ENCODE peak calls at places on chromosomes 11 and 22, in seven cellular contexts. One of them, this sample, is unnamed.

GRCh38 chr22:33897621-33897910 is 22.7 kb downstream of the LARGE1 start:
- DNase-seq in upper lobe of right lung: no peak
- DNase-seq in lower leg skin: no peak
- DNase-seq in cardiac muscle cell: no peak
- DNase-seq in esophagus squamous epithelium: no peak
- DNase-seq in foreskin fibroblast: no peak
- DNase-seq in cardiac fibroblast: no peak
- DNase-seq in this sample: no peak

GRCh38 chr11:74871037-74871436 is 77.9 kb downstream of the XRRA1 start:
- DNase-seq in upper lobe of right lung: no peak
- DNase-seq in lower leg skin: no peak
- DNase-seq in cardiac muscle cell: no peak
- DNase-seq in esophagus squamous epithelium: no peak
- DNase-seq in foreskin fibroblast: no peak
- DNase-seq in cardiac fibroblast: no peak
- DNase-seq in this sample: no peak

GRCh38 chr11:128599729-128600128 is 12.4 kb upstream of the ETS1 start:
- DNase-seq in upper lobe of right lung: no peak
- DNase-seq in lower leg skin: no peak
- DNase-seq in cardiac muscle cell: no peak
- DNase-seq in esophagus squamous epithelium: no peak
- DNase-seq in foreskin fibroblast: peak; percentile 50
- DNase-seq in cardiac fibroblast: no peak
- DNase-seq in this sample: no peak

GRCh38 chr11:46845740-46846509 is at the start of gene CKAP5:
- DNase-seq in upper lobe of right lung: peak; percentile 95
- DNase-seq in lower leg skin: peak; percentile 98
- DNase-seq in cardiac muscle cell: peak; percentile 95
- DNase-seq in esophagus squamous epithelium: peak; percentile 65
- DNase-seq in foreskin fibroblast: peak; percentile 88
- DNase-seq in cardiac fibroblast: peak; percentile 91
- DNase-seq in this sample: peak; percentile 93

GRCh38 chr22:19896665-19897355 is 42.1 kb upstream of the GNB1L start:
- DNase-seq in upper lobe of right lung: no peak
- DNase-seq in lower leg skin: no peak
- DNase-seq in cardiac muscle cell: no peak
- DNase-seq in esophagus squamous epithelium: no peak
- DNase-seq in foreskin fibroblast: no peak
- DNase-seq in cardiac fibroblast: no peak
- DNase-seq in this sample: no peak

GRCh38 chr22:41925783-41926460 is 684 bp downstream of the TNFRSF13C start:
- DNase-seq in upper lobe of right lung: peak; percentile 81
- DNase-seq in lower leg skin: peak; percentile 91
- DNase-seq in cardiac muscle cell: peak; percentile 71
- DNase-seq in esophagus squamous epithelium: no peak
- DNase-seq in foreskin fibroblast: no peak
- DNase-seq in cardiac fibroblast: peak; percentile 51
- DNase-seq in this sample: peak; percentile 88

GRCh38 chr11:111344032-111344431 is 35.0 kb downstream of the POU2AF1 start:
- DNase-seq in upper lobe of right lung: no peak
- DNase-seq in lower leg skin: no peak
- DNase-seq in cardiac muscle cell: no peak
- DNase-seq in esophagus squamous epithelium: no peak
- DNase-seq in foreskin fibroblast: peak; percentile 54
- DNase-seq in cardiac fibroblast: peak; percentile 84
- DNase-seq in this sample: peak; percentile 9

GRCh38 chr11:130772266-130773227 is 143.7 kb downstream of the SNX19 start:
- DNase-seq in upper lobe of right lung: no peak
- DNase-seq in lower leg skin: no peak
- DNase-seq in cardiac muscle cell: no peak
- DNase-seq in esophagus squamous epithelium: no peak
- DNase-seq in foreskin fibroblast: peak; percentile 99
- DNase-seq in cardiac fibroblast: peak; percentile 95
- DNase-seq in this sample: peak; percentile 25

GRCh38 chr11:11975201-11976092 is 33.0 kb downstream of the DKK3 start:
- DNase-seq in upper lobe of right lung: peak; percentile 27
- DNase-seq in lower leg skin: peak; percentile 72
- DNase-seq in cardiac muscle cell: no peak
- DNase-seq in esophagus squamous epithelium: no peak
- DNase-seq in foreskin fibroblast: no peak
- DNase-seq in cardiac fibroblast: no peak
- DNase-seq in this sample: no peak

GRCh38 chr11:66933508-66933907 is 24.7 kb downstream of the PC start:
- DNase-seq in upper lobe of right lung: no peak
- DNase-seq in lower leg skin: no peak
- DNase-seq in cardiac muscle cell: no peak
- DNase-seq in esophagus squamous epithelium: no peak
- DNase-seq in foreskin fibroblast: no peak
- DNase-seq in cardiac fibroblast: peak; percentile 19
- DNase-seq in this sample: no peak

GRCh38 chr22:32106930-32107329 is 52.2 kb downstream of the C22orf42 start:
- DNase-seq in upper lobe of right lung: no peak
- DNase-seq in lower leg skin: no peak
- DNase-seq in cardiac muscle cell: peak; percentile 75
- DNase-seq in esophagus squamous epithelium: no peak
- DNase-seq in foreskin fibroblast: no peak
- DNase-seq in cardiac fibroblast: peak; percentile 8
- DNase-seq in this sample: peak; percentile 10

GRCh38 chr11:134142536-134142935 is 73.7 kb downstream of the JAM3 start:
- DNase-seq in upper lobe of right lung: no peak
- DNase-seq in lower leg skin: no peak
- DNase-seq in cardiac muscle cell: no peak
- DNase-seq in esophagus squamous epithelium: no peak
- DNase-seq in foreskin fibroblast: no peak
- DNase-seq in cardiac fibroblast: peak; percentile 55
- DNase-seq in this sample: no peak

GRCh38 chr11:122809861-122810260 is 28.4 kb upstream of the CRTAM start:
- DNase-seq in upper lobe of right lung: no peak
- DNase-seq in lower leg skin: no peak
- DNase-seq in cardiac muscle cell: no peak
- DNase-seq in esophagus squamous epithelium: no peak
- DNase-seq in foreskin fibroblast: no peak
- DNase-seq in cardiac fibroblast: no peak
- DNase-seq in this sample: no peak

GRCh38 chr22:32957093-32957835 is 100.9 kb downstream of the SYN3 start:
- DNase-seq in upper lobe of right lung: no peak
- DNase-seq in lower leg skin: no peak
- DNase-seq in cardiac muscle cell: no peak
- DNase-seq in esophagus squamous epithelium: no peak
- DNase-seq in foreskin fibroblast: no peak
- DNase-seq in cardiac fibroblast: no peak
- DNase-seq in this sample: no peak

GRCh38 chr22:45731041-45731797 is 59.6 kb downstream of the ATXN10 start:
- DNase-seq in upper lobe of right lung: no peak
- DNase-seq in lower leg skin: no peak
- DNase-seq in cardiac muscle cell: peak; percentile 19
- DNase-seq in esophagus squamous epithelium: no peak
- DNase-seq in foreskin fibroblast: no peak
- DNase-seq in cardiac fibroblast: peak; percentile 16
- DNase-seq in this sample: no peak

GRCh38 chr11:134498326-134499139 is 86.5 kb upstream of the B3GAT1 start:
- DNase-seq in upper lobe of right lung: peak; percentile 53
- DNase-seq in lower leg skin: peak; percentile 83
- DNase-seq in cardiac muscle cell: no peak
- DNase-seq in esophagus squamous epithelium: no peak
- DNase-seq in foreskin fibroblast: no peak
- DNase-seq in cardiac fibroblast: no peak
- DNase-seq in this sample: no peak

GRCh38 chr11:4416306-4416705 is 22.8 kb upstream of the TRIM21 start:
- DNase-seq in upper lobe of right lung: no peak
- DNase-seq in lower leg skin: no peak
- DNase-seq in cardiac muscle cell: no peak
- DNase-seq in esophagus squamous epithelium: no peak
- DNase-seq in foreskin fibroblast: no peak
- DNase-seq in cardiac fibroblast: no peak
- DNase-seq in this sample: no peak

GRCh38 chr22:27857441-27857840 is 55.9 kb upstream of the MN1 start:
- DNase-seq in upper lobe of right lung: no peak
- DNase-seq in lower leg skin: no peak
- DNase-seq in cardiac muscle cell: no peak
- DNase-seq in esophagus squamous epithelium: no peak
- DNase-seq in foreskin fibroblast: peak; percentile 38
- DNase-seq in cardiac fibroblast: no peak
- DNase-seq in this sample: no peak

GRCh38 chr11:64207247-64208085 is 945 bp downstream of the FERMT3 start:
- DNase-seq in upper lobe of right lung: peak; percentile 83
- DNase-seq in lower leg skin: peak; percentile 92
- DNase-seq in cardiac muscle cell: no peak
- DNase-seq in esophagus squamous epithelium: no peak
- DNase-seq in foreskin fibroblast: peak; percentile 84
- DNase-seq in cardiac fibroblast: peak; percentile 79
- DNase-seq in this sample: peak; percentile 91

GRCh38 chr11:7759010-7759409 is 37.7 kb downstream of the OR5P2 start:
- DNase-seq in upper lobe of right lung: no peak
- DNase-seq in lower leg skin: no peak
- DNase-seq in cardiac muscle cell: peak; percentile 1
- DNase-seq in esophagus squamous epithelium: no peak
- DNase-seq in foreskin fibroblast: no peak
- DNase-seq in cardiac fibroblast: no peak
- DNase-seq in this sample: peak; percentile 45

GRCh38 chr11:107276057-107276456 is 181.6 kb downstream of the CWF19L2 start:
- DNase-seq in upper lobe of right lung: no peak
- DNase-seq in lower leg skin: no peak
- DNase-seq in cardiac muscle cell: no peak
- DNase-seq in esophagus squamous epithelium: no peak
- DNase-seq in foreskin fibroblast: no peak
- DNase-seq in cardiac fibroblast: peak; percentile 3
- DNase-seq in this sample: no peak

GRCh38 chr11:2300936-2301630 is 635 bp downstream of the C11orf21 start:
- DNase-seq in upper lobe of right lung: peak; percentile 68
- DNase-seq in lower leg skin: peak; percentile 84
- DNase-seq in cardiac muscle cell: no peak
- DNase-seq in esophagus squamous epithelium: no peak
- DNase-seq in foreskin fibroblast: no peak
- DNase-seq in cardiac fibroblast: no peak
- DNase-seq in this sample: no peak
- H3K4me3 ChIP-seq in upper lobe of right lung: peak overlapping the region; percentile 31
- H3K4me3 ChIP-seq in lower leg skin: no peak overlapping the region
- H3K4me3 ChIP-seq in cardiac muscle cell: no peak overlapping the region
- H3K4me3 ChIP-seq in esophagus squamous epithelium: peak overlapping the region; percentile 30
- H3K4me3 ChIP-seq in foreskin fibroblast: no peak overlapping the region
- H3K4me3 ChIP-seq in cardiac fibroblast: no peak overlapping the region
- H3K4me3 ChIP-seq in this sample: no peak overlapping the region

GRCh38 chr22:35998748-35999147 is 29.9 kb downstream of the RBFOX2 start:
- DNase-seq in upper lobe of right lung: no peak
- DNase-seq in lower leg skin: no peak
- DNase-seq in cardiac muscle cell: no peak
- DNase-seq in esophagus squamous epithelium: no peak
- DNase-seq in foreskin fibroblast: no peak
- DNase-seq in cardiac fibroblast: no peak
- DNase-seq in this sample: no peak
- TF ChIP-seq CTCF in upper lobe of right lung: no peak
- TF ChIP-seq CTCF in lower leg skin: no peak
- TF ChIP-seq CTCF in cardiac muscle cell: no peak
- TF ChIP-seq CTCF in esophagus squamous epithelium: no peak
- TF ChIP-seq CTCF in foreskin fibroblast: no peak
- TF ChIP-seq CTCF in cardiac fibroblast: no peak
- TF ChIP-seq CTCF in this sample: no peak

DNA sequence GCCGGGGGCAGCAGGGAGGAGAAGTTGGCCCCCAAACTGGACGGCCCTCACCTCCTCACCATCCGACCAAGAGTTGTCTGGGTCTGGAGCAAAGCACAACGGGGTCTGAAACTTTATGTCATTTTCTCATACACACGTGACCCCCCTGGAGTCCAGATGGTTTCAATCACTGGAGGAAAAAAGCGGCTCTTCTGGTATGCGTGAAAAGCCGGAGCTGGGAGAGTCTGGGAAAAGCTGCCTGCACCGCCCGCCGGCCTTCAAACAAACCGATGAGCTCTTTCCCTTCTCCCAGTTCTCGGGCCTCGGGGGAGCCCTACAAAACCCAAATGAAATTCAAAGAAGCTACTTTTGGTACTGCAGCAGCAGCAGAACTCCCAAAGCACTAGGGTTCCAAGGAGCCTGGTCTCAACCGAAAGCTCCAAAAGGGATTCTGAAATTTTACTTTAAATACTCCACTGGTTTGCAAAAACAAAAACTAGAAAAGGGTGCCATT is 39.7 kb upstream of the AKIP1 start:
- DNase-seq in upper lobe of right lung: peak; percentile 69
- DNase-seq in lower leg skin: peak; percentile 90
- DNase-seq in cardiac muscle cell: peak; percentile 89
- DNase-seq in esophagus squamous epithelium: peak; percentile 1
- DNase-seq in foreskin fibroblast: peak; percentile 89
- DNase-seq in cardiac fibroblast: peak; percentile 95
- DNase-seq in this sample: no peak
- H3K4me3 ChIP-seq in upper lobe of right lung: peak overlapping the region; percentile 83
- H3K4me3 ChIP-seq in lower leg skin: peak overlapping the region; percentile 74
- H3K4me3 ChIP-seq in cardiac muscle cell: peak overlapping the region; percentile 97
- H3K4me3 ChIP-seq in esophagus squamous epithelium: peak overlapping the region; percentile 91
- H3K4me3 ChIP-seq in foreskin fibroblast: peak overlapping the region; percentile 84
- H3K4me3 ChIP-seq in cardiac fibroblast: peak overlapping the region; percentile 72
- H3K4me3 ChIP-seq in this sample: peak overlapping the region; percentile 64

GRCh38 chr11:65827774-65828156 is 6.0 kb upstream of the SNX32 start:
- DNase-seq in upper lobe of right lung: no peak
- DNase-seq in lower leg skin: no peak
- DNase-seq in cardiac muscle cell: no peak
- DNase-seq in esophagus squamous epithelium: no peak
- DNase-seq in foreskin fibroblast: no peak
- DNase-seq in cardiac fibroblast: no peak
- DNase-seq in this sample: no peak
- TF ChIP-seq CTCF in upper lobe of right lung: no peak
- TF ChIP-seq CTCF in lower leg skin: no peak
- TF ChIP-seq CTCF in cardiac muscle cell: no peak
- TF ChIP-seq CTCF in esophagus squamous epithelium: no peak
- TF ChIP-seq CTCF in foreskin fibroblast: no peak
- TF ChIP-seq CTCF in cardiac fibroblast: no peak
- TF ChIP-seq CTCF in this sample: no peak

This sample was measured in GM12865.